ENCODE peak calls at places on chromosomes 1 and 21, in seven cellular contexts. E is sciatic nerve, Y is GM13976, U is KG1, N is non-pigmented ciliary epithelial cell, M is retina, F is pulmonary artery endothelial cell. O is an unnamed sample.

GRCh38 chr1:1355376-1355775 is 3.0 kb downstream of the MXRA8 start:
- DNase-seq in E (no peak), Y (peak; percentile 67), U (no peak), N (no peak), M (peak; percentile 55), F (no peak), O (no peak)

GRCh38 chr1:156707027-156707426 is 1.6 kb upstream of the CRABP2 start:
- DNase-seq in E (no peak), Y (no peak), U (no peak), N (no peak), M (no peak), F (no peak), O (no peak)

GRCh38 chr1:245800901-245801605 is 646.3 kb downstream of the KIF26B start:
- DNase-seq in E (no peak), Y (no peak), U (no peak), N (no peak), M (no peak), F (no peak), O (no peak)

GRCh38 chr21:33441489-33442477 is 38.0 kb downstream of the TMEM50B start:
- DNase-seq in E (no peak), Y (peak; percentile 72), U (no peak), N (no peak), M (no peak), F (no peak), O (peak; percentile 92)

GRCh38 chr21:45592208-45592619 is 50.0 kb upstream of the SLC19A1 start:
- DNase-seq in E (peak; percentile 18), Y (peak; percentile 85), U (no peak), N (no peak), M (no peak), F (no peak), O (no peak)

GRCh38 chr1:156717411-156717810 is 10.9 kb upstream of the METTL25B start:
- DNase-seq in E (no peak), Y (no peak), U (no peak), N (no peak), M (no peak), F (no peak), O (no peak)

GRCh38 chr1:156571959-156572662 is at the start of gene IQGAP3:
- DNase-seq in E (peak; percentile 88), Y (peak; percentile 95), U (peak; percentile 48), N (peak; percentile 35), M (peak; percentile 90), F (peak; percentile 41), O (peak; percentile 94)

GRCh38 chr1:213244664-213245091 is 193.6 kb downstream of the RPS6KC1 start:
- DNase-seq in E (no peak), Y (peak; percentile 32), U (peak; percentile 3), N (peak; percentile 20), M (peak; percentile 46), F (peak; percentile 10), O (peak; percentile 88)

GRCh38 chr1:10909697-10910489 is 102.6 kb upstream of the TARDBP start:
- DNase-seq in E (no peak), Y (peak; percentile 86), U (peak; percentile 33), N (no peak), M (no peak), F (no peak), O (peak; percentile 62)

GRCh38 chr1:7384121-7384520 is 387.0 kb upstream of the VAMP3 start:
- DNase-seq in E (no peak), Y (no peak), U (no peak), N (no peak), M (no peak), F (no peak), O (no peak)

GRCh38 chr1:170166518-170167180 is 20.9 kb downstream of the NTMT2 start:
- DNase-seq in E (no peak), Y (no peak), U (no peak), N (no peak), M (no peak), F (no peak), O (no peak)

GRCh38 chr1:206094024-206094423 is 23.2 kb downstream of the AVPR1B start:
- DNase-seq in E (no peak), Y (no peak), U (no peak), N (no peak), M (no peak), F (no peak), O (no peak)

GRCh38 chr1:226268421-226269124 is 40.4 kb downstream of the LIN9 start:
- DNase-seq in E (no peak), Y (no peak), U (no peak), N (peak; percentile 18), M (no peak), F (no peak), O (peak; percentile 83)

GRCh38 chr21:34029724-34030528 is 43.5 kb upstream of the MRPS6 start:
- DNase-seq in E (no peak), Y (peak; percentile 57), U (no peak), N (peak; percentile 65), M (peak; percentile 36), F (peak; percentile 33), O (peak; percentile 84)

O was measured in MCF 10A.